ENCODE peak calls at places on chromosome 20, in six cellular contexts. One of them, this sample, is unnamed.
A peak's percentile ranks its signal among the peaks of the same experiment; 100 is the strongest.

GRCh38 chr20:54137115-54137514 is 36.7 kb downstream of the CYP24A1 start:
- DNase-seq in iris pigment epithelial cell: no peak
- DNase-seq in HTR-8/SVneo: no peak
- DNase-seq in occipital lobe: no peak
- DNase-seq in NAMALWA: no peak
- DNase-seq in EH: peak; percentile 12
- DNase-seq in this sample: no peak

GRCh38 chr20:18091624-18092023 is 33.9 kb upstream of the OVOL2 start:
- DNase-seq in iris pigment epithelial cell: no peak
- DNase-seq in HTR-8/SVneo: no peak
- DNase-seq in occipital lobe: no peak
- DNase-seq in NAMALWA: no peak
- DNase-seq in EH: no peak
- DNase-seq in this sample: no peak

GRCh38 chr20:4613718-4614620 is 107.7 kb upstream of the PRND start:
- DNase-seq in iris pigment epithelial cell: peak; percentile 65
- DNase-seq in HTR-8/SVneo: no peak
- DNase-seq in occipital lobe: peak; percentile 37
- DNase-seq in NAMALWA: peak; percentile 79
- DNase-seq in EH: peak; percentile 58
- DNase-seq in this sample: peak; percentile 38

GRCh38 chr20:23889775-23890187 is 10.2 kb upstream of the CST5 start:
- DNase-seq in iris pigment epithelial cell: peak; percentile 39
- DNase-seq in HTR-8/SVneo: peak; percentile 21
- DNase-seq in occipital lobe: peak; percentile 47
- DNase-seq in NAMALWA: peak; percentile 67
- DNase-seq in EH: peak; percentile 56
- DNase-seq in this sample: no peak

GRCh38 chr20:17895641-17896246 is 72.8 kb downstream of the SNX5 start:
- DNase-seq in iris pigment epithelial cell: peak; percentile 77
- DNase-seq in HTR-8/SVneo: no peak
- DNase-seq in occipital lobe: peak; percentile 32
- DNase-seq in NAMALWA: no peak
- DNase-seq in EH: peak; percentile 67
- DNase-seq in this sample: no peak

GRCh38 chr20:41423026-41423425 is 56.4 kb upstream of the EMILIN3 start:
- DNase-seq in iris pigment epithelial cell: peak; percentile 17
- DNase-seq in HTR-8/SVneo: no peak
- DNase-seq in occipital lobe: no peak
- DNase-seq in NAMALWA: no peak
- DNase-seq in EH: no peak
- DNase-seq in this sample: no peak

GRCh38 chr20:4875578-4876067 is 125.7 kb downstream of the SLC23A2 start:
- DNase-seq in iris pigment epithelial cell: no peak
- DNase-seq in HTR-8/SVneo: no peak
- DNase-seq in occipital lobe: no peak
- DNase-seq in NAMALWA: no peak
- DNase-seq in EH: no peak
- DNase-seq in this sample: no peak

GRCh38 chr20:50111120-50111828 is 1.7 kb downstream of the UBE2V1 start:
- DNase-seq in iris pigment epithelial cell: peak; percentile 77
- DNase-seq in HTR-8/SVneo: peak; percentile 70
- DNase-seq in occipital lobe: no peak
- DNase-seq in NAMALWA: no peak
- DNase-seq in EH: peak; percentile 81
- DNase-seq in this sample: no peak

GRCh38 chr20:58306421-58307261 is 2.9 kb upstream of the RAB22A start:
- DNase-seq in iris pigment epithelial cell: peak; percentile 75
- DNase-seq in HTR-8/SVneo: peak; percentile 61
- DNase-seq in occipital lobe: no peak
- DNase-seq in NAMALWA: peak; percentile 96
- DNase-seq in EH: peak; percentile 24
- DNase-seq in this sample: no peak

GRCh38 chr20:44702776-44703175 is 12.4 kb upstream of the CCN5 start:
- DNase-seq in iris pigment epithelial cell: peak; percentile 95
- DNase-seq in HTR-8/SVneo: peak; percentile 84
- DNase-seq in occipital lobe: peak; percentile 50
- DNase-seq in NAMALWA: peak; percentile 85
- DNase-seq in EH: peak; percentile 89
- DNase-seq in this sample: no peak

GRCh38 chr20:41279546-41280225 is 37.8 kb downstream of the ZHX3 start:
- DNase-seq in iris pigment epithelial cell: peak; percentile 47
- DNase-seq in HTR-8/SVneo: no peak
- DNase-seq in occipital lobe: peak; percentile 58
- DNase-seq in NAMALWA: no peak
- DNase-seq in EH: no peak
- DNase-seq in this sample: no peak

GRCh38 chr20:23290761-23291574 is 59.6 kb upstream of the NXT1 start:
- DNase-seq in iris pigment epithelial cell: no peak
- DNase-seq in HTR-8/SVneo: no peak
- DNase-seq in occipital lobe: no peak
- DNase-seq in NAMALWA: no peak
- DNase-seq in EH: no peak
- DNase-seq in this sample: no peak

GRCh38 chr20:13857304-13857703 is 72.5 kb downstream of the NDUFAF5 start:
- DNase-seq in iris pigment epithelial cell: no peak
- DNase-seq in HTR-8/SVneo: no peak
- DNase-seq in occipital lobe: no peak
- DNase-seq in NAMALWA: no peak
- DNase-seq in EH: peak; percentile 36
- DNase-seq in this sample: no peak

GRCh38 chr20:45552456-45552855 is 5.3 kb upstream of the EPPIN start:
- DNase-seq in iris pigment epithelial cell: no peak
- DNase-seq in HTR-8/SVneo: no peak
- DNase-seq in occipital lobe: no peak
- DNase-seq in NAMALWA: no peak
- DNase-seq in EH: no peak
- DNase-seq in this sample: no peak

GRCh38 chr20:14992071-14992654 is 654.8 kb upstream of the FLRT3 start:
- DNase-seq in iris pigment epithelial cell: peak; percentile 49
- DNase-seq in HTR-8/SVneo: no peak
- DNase-seq in occipital lobe: no peak
- DNase-seq in NAMALWA: no peak
- DNase-seq in EH: peak; percentile 54
- DNase-seq in this sample: peak; percentile 7

GRCh38 chr20:57548177-57549058 is 12.5 kb upstream of the PCK1 start:
- DNase-seq in iris pigment epithelial cell: peak; percentile 33
- DNase-seq in HTR-8/SVneo: no peak
- DNase-seq in occipital lobe: no peak
- DNase-seq in NAMALWA: no peak
- DNase-seq in EH: peak; percentile 3
- DNase-seq in this sample: no peak

GRCh38 chr20:58986286-58986967 is 5.4 kb downstream of the NELFCD start:
- DNase-seq in iris pigment epithelial cell: no peak
- DNase-seq in HTR-8/SVneo: no peak
- DNase-seq in occipital lobe: no peak
- DNase-seq in NAMALWA: no peak
- DNase-seq in EH: no peak
- DNase-seq in this sample: no peak

GRCh38 chr20:14334306-14334930 is 3.0 kb downstream of the FLRT3 start:
- DNase-seq in iris pigment epithelial cell: peak; percentile 26
- DNase-seq in HTR-8/SVneo: no peak
- DNase-seq in occipital lobe: peak; percentile 25
- DNase-seq in NAMALWA: peak; percentile 33
- DNase-seq in EH: peak; percentile 36
- DNase-seq in this sample: no peak

GRCh38 chr20:15195378-15195777 is 858.0 kb upstream of the FLRT3 start:
- DNase-seq in iris pigment epithelial cell: no peak
- DNase-seq in HTR-8/SVneo: no peak
- DNase-seq in occipital lobe: no peak
- DNase-seq in NAMALWA: no peak
- DNase-seq in EH: no peak
- DNase-seq in this sample: no peak

GRCh38 chr20:33852971-33853813 is 42.0 kb downstream of the CHMP4B start:
- DNase-seq in iris pigment epithelial cell: no peak
- DNase-seq in HTR-8/SVneo: no peak
- DNase-seq in occipital lobe: no peak
- DNase-seq in NAMALWA: no peak
- DNase-seq in EH: no peak
- DNase-seq in this sample: no peak

GRCh38 chr20:38874460-38875169 is 51.6 kb upstream of the FAM83D start:
- DNase-seq in iris pigment epithelial cell: no peak
- DNase-seq in HTR-8/SVneo: no peak
- DNase-seq in occipital lobe: no peak
- DNase-seq in NAMALWA: peak; percentile 90
- DNase-seq in EH: no peak
- DNase-seq in this sample: no peak

GRCh38 chr20:37414133-37414532 is 68.2 kb downstream of the SRC start:
- DNase-seq in iris pigment epithelial cell: no peak
- DNase-seq in HTR-8/SVneo: no peak
- DNase-seq in occipital lobe: no peak
- DNase-seq in NAMALWA: no peak
- DNase-seq in EH: no peak
- DNase-seq in this sample: no peak

GRCh38 chr20:61046721-61047351 is 205.2 kb upstream of the CDH4 start:
- DNase-seq in iris pigment epithelial cell: no peak
- DNase-seq in HTR-8/SVneo: no peak
- DNase-seq in occipital lobe: no peak
- DNase-seq in NAMALWA: no peak
- DNase-seq in EH: no peak
- DNase-seq in this sample: no peak

GRCh38 chr20:36467076-36467999 is 74.0 kb upstream of the MYL9 start:
- DNase-seq in iris pigment epithelial cell: no peak
- DNase-seq in HTR-8/SVneo: no peak
- DNase-seq in occipital lobe: peak; percentile 44
- DNase-seq in NAMALWA: peak; percentile 81
- DNase-seq in EH: peak; percentile 52
- DNase-seq in this sample: no peak

GRCh38 chr20:17663040-17663399 is 19.0 kb downstream of the RRBP1 start:
- DNase-seq in iris pigment epithelial cell: no peak
- DNase-seq in HTR-8/SVneo: no peak
- DNase-seq in occipital lobe: no peak
- DNase-seq in NAMALWA: no peak
- DNase-seq in EH: no peak
- DNase-seq in this sample: no peak

GRCh38 chr20:63697357-63697867 is 960 bp downstream of the TNFRSF6B start:
- DNase-seq in iris pigment epithelial cell: no peak
- DNase-seq in HTR-8/SVneo: no peak
- DNase-seq in occipital lobe: no peak
- DNase-seq in NAMALWA: no peak
- DNase-seq in EH: no peak
- DNase-seq in this sample: no peak

GRCh38 chr20:37564388-37565133 is 36.9 kb upstream of the BLCAP start:
- DNase-seq in iris pigment epithelial cell: peak; percentile 7
- DNase-seq in HTR-8/SVneo: peak; percentile 83
- DNase-seq in occipital lobe: no peak
- DNase-seq in NAMALWA: peak; percentile 53
- DNase-seq in EH: peak; percentile 38
- DNase-seq in this sample: no peak

GRCh38 chr20:10313701-10314100 is 95.1 kb downstream of the SNAP25 start:
- DNase-seq in iris pigment epithelial cell: peak; percentile 43
- DNase-seq in HTR-8/SVneo: no peak
- DNase-seq in occipital lobe: no peak
- DNase-seq in NAMALWA: no peak
- DNase-seq in EH: no peak
- DNase-seq in this sample: no peak

GRCh38 chr20:57313951-57314350 is 15.7 kb upstream of the SPO11 start:
- DNase-seq in iris pigment epithelial cell: no peak
- DNase-seq in HTR-8/SVneo: no peak
- DNase-seq in occipital lobe: no peak
- DNase-seq in NAMALWA: no peak
- DNase-seq in EH: no peak
- DNase-seq in this sample: no peak

GRCh38 chr20:18628330-18628941 is 40.6 kb downstream of the DTD1 start:
- DNase-seq in iris pigment epithelial cell: no peak
- DNase-seq in HTR-8/SVneo: no peak
- DNase-seq in occipital lobe: no peak
- DNase-seq in NAMALWA: peak; percentile 37
- DNase-seq in EH: no peak
- DNase-seq in this sample: no peak

GRCh38 chr20:61387961-61388360 is 135.9 kb downstream of the CDH4 start:
- DNase-seq in iris pigment epithelial cell: no peak
- DNase-seq in HTR-8/SVneo: no peak
- DNase-seq in occipital lobe: no peak
- DNase-seq in NAMALWA: no peak
- DNase-seq in EH: no peak
- DNase-seq in this sample: no peak

This sample was measured in keratinocyte.